ENCODE peak calls at places on chromosomes 5 and 9, in four cellular contexts. D is kidney, F is ovary, R is neural progenitor cell. K is an unnamed sample.

GRCh38 chr9:95634581-95634980 is 117.8 kb upstream of the PTCH1 start:
- DNase-seq in D (no peak), R (peak; percentile 29), F (no peak), K (no peak)

GRCh38 chr9:13128266-13128825 is 151.1 kb downstream of the MPDZ start:
- DNase-seq in F (no peak), R (no peak), D (no peak), K (no peak)

GRCh38 chr9:121285835-121286687 is 18.1 kb downstream of the GSN start:
- DNase-seq in R (peak; percentile 45), D (peak; percentile 86), F (peak; percentile 70), K (peak; percentile 80)

GRCh38 chr5:121108725-121109124 is 644.6 kb downstream of the PRR16 start:
- DNase-seq in D (no peak), F (no peak), R (peak; percentile 24), K (no peak)

GRCh38 chr5:125325488-125325887 is 579.0 kb upstream of the ZNF608 start:
- DNase-seq in D (no peak), R (no peak), F (no peak), K (no peak)

GRCh38 chr5:142597546-142598337 is 88.1 kb downstream of the FGF1 start:
- DNase-seq in D (no peak), R (peak; percentile 35), F (no peak), K (peak; percentile 85)

GRCh38 chr5:115455241-115455640 is 89.3 kb downstream of the FEM1C start:
- DNase-seq in D (no peak), R (no peak), F (no peak), K (peak; percentile 63)

GRCh38 chr9:72772641-72773040 is 180.2 kb downstream of the ALDH1A1 start:
- DNase-seq in D (no peak), F (no peak), R (no peak), K (no peak)

GRCh38 chr5:168449166-168449565 is 37.1 kb upstream of the RARS1 start:
- DNase-seq in F (no peak), D (no peak), R (no peak), K (no peak)

GRCh38 chr9:84799231-84799630 is 129.7 kb downstream of the NTRK2 start:
- DNase-seq in D (no peak), F (no peak), R (no peak), K (no peak)

GRCh38 chr5:153584131-153584530 is 93.7 kb downstream of the GRIA1 start:
- DNase-seq in R (no peak), D (no peak), F (no peak), K (no peak)

GRCh38 chr9:123960366-123960765 is 30.4 kb upstream of the DENND1A start:
- DNase-seq in D (no peak), R (no peak), F (no peak), K (no peak)

GRCh38 chr9:77384406-77384805 is 207.1 kb downstream of the VPS13A start:
- DNase-seq in F (no peak), D (no peak), R (no peak), K (peak; percentile 44)

GRCh38 chr9:137441289-137441934 is at the start of gene ENTPD8:
- DNase-seq in D (peak; percentile 87), F (no peak), R (peak; percentile 87), K (no peak)

GRCh38 chr9:38106488-38106887 is 37.5 kb upstream of the SHB start:
- DNase-seq in D (no peak), R (no peak), F (no peak), K (no peak)

GRCh38 chr9:82410306-82410705 is 421.7 kb downstream of the SPATA31D1 start:
- DNase-seq in D (no peak), R (no peak), F (no peak), K (no peak)

GRCh38 chr9:124133752-124134151 is 122.2 kb downstream of the LHX2 start:
- DNase-seq in R (peak; percentile 63), F (no peak), D (no peak), K (no peak)

GRCh38 chr5:81842795-81843377 is 92.0 kb upstream of the SSBP2 start:
- DNase-seq in R (peak; percentile 29), F (no peak), D (no peak), K (no peak)

GRCh38 chr9:34458013-34458966 is at the start of the genes DNAI1 and FAM219A:
- DNase-seq in F (peak; percentile 99), R (peak; percentile 100), D (peak; percentile 100), K (peak; percentile 98)

GRCh38 chr9:2158111-2158610 is 143.0 kb downstream of the SMARCA2 start:
- DNase-seq in F (peak; percentile 73), R (peak; percentile 39), D (peak; percentile 79), K (peak; percentile 65)

GRCh38 chr5:177096162-177097015 is 9.7 kb downstream of the FGFR4 start:
- DNase-seq in D (peak; percentile 71), F (no peak), R (no peak), K (no peak)

GRCh38 chr5:4225741-4226140 is 630.1 kb downstream of the IRX1 start:
- DNase-seq in D (no peak), F (no peak), R (no peak), K (no peak)

GRCh38 chr9:92291577-92291976 is 1.9 kb downstream of the IARS1 start:
- DNase-seq in F (no peak), R (no peak), D (no peak), K (no peak)

GRCh38 chr9:68998344-68998743 is 15.6 kb downstream of the PRKACG start:
- DNase-seq in R (no peak), F (no peak), D (no peak), K (no peak)

GRCh38 chr9:93896496-93897033 is 58.6 kb downstream of the BARX1 start:
- DNase-seq in F (no peak), R (no peak), D (peak; percentile 49), K (no peak)

GRCh38 chr9:96553070-96553469 is 66.6 kb downstream of the CDC14B start:
- DNase-seq in R (no peak), F (no peak), D (no peak), K (peak; percentile 82)

GRCh38 chr9:137077758-137078693 is 709 bp downstream of the UAP1L1 start:
- DNase-seq in R (peak; percentile 44), F (no peak), D (peak; percentile 86), K (no peak)

GRCh38 chr5:7422719-7423118 is 26.8 kb downstream of the ADCY2 start:
- DNase-seq in R (no peak), F (no peak), D (no peak), K (no peak)

GRCh38 chr9:15416880-15417279 is 5.8 kb upstream of the SNAPC3 start:
- DNase-seq in F (peak; percentile 47), R (peak; percentile 45), D (no peak), K (peak; percentile 30)

GRCh38 chr5:168301593-168302388 is 10.3 kb downstream of the WWC1 start:
- DNase-seq in F (no peak), R (no peak), D (no peak), K (no peak)

DNA sequence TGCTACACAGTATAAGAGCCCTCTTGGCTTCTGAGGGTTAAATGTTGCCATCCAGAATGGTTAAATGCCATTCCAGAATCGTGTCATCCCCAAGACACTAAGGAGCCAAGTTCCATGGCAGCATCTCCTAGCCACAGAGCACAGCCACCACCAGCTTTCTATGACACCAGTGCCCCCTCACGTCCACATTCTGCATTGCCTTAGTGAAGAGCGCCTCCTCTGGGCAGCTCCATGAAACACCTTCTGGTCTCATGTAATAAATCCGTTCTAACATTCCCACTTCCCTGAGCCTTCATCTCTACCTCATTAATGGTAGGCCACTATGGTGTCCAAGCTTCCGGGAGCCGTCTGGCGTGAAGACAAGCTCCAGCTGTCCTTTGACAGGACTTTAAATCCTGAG is 12.4 kb downstream of the CBY3 start:
- DNase-seq in D (no peak), R (peak; percentile 87), F (no peak), K (peak; percentile 44)
- TF ChIP-seq CTCF in D (peak; percentile 53), R (peak; percentile 99), F (no peak), K (peak; percentile 89)

DNA sequence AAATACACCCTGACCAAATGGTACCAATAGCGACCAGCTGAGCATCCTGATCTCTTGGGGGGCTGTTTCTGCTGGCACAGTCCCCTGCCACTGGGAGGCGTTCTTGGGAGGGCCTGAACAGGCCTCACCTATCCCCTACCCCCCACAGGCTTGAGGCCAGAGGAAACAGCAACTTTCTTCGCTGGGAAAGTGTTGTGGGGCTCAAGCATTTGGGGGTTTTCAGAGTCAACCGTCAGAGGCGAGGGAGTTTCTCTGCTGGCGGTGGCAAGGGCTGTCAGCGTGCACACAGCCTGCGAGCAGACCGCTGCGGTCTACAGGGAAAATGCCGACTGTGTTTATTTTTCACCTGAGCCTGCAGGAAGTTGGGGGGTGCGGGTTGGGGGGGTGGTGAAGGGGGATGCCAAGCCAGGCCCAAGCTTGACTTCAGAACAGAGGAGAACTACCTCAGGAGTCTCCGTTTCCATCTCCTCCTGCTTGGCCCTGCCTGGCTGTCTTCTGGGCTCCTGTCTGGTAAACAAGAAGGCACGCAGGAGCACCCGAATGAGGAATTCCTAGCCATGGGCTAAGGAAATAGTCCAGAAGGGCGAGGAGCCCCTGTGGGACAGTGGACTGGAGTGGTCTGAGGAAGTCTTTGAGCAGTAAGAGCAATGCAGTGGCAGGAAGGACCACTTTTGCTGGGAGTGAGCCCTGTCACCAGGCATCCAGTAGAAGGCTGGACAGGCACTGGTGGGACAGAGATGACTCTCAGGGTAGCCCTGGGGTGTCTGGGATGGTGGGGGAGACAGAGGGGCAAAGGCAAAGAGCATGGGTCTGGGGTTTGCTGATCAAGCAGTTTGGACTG is 18.1 kb downstream of the TCF7 start:
- DNase-seq in F (no peak), R (no peak), D (peak; percentile 59), K (no peak)
- TF ChIP-seq CTCF in F (no peak), R (no peak), D (no peak), K (peak; percentile 23)

GRCh38 chr9:100028201-100028784 is 70.5 kb downstream of the ERP44 start:
- DNase-seq in D (no peak), R (peak; percentile 79), F (peak; percentile 69), K (peak; percentile 64)
- TF ChIP-seq CTCF in D (peak; percentile 90), R (peak; percentile 89), F (peak; percentile 35), K (peak; percentile 93)

GRCh38 chr5:77518304-77518703 is 26.2 kb upstream of the WDR41 start:
- DNase-seq in D (no peak), F (no peak), R (peak; percentile 58), K (no peak)
- TF ChIP-seq CTCF in D (no peak), F (no peak), R (peak; percentile 59), K (peak; percentile 38)

GRCh38 chr5:133242221-133242835 is 190.5 kb downstream of the HSPA4 start:
- DNase-seq in D (no peak), F (no peak), R (no peak), K (no peak)

GRCh38 chr5:133243196-133243595 is 191.4 kb downstream of the HSPA4 start:
- DNase-seq in D (no peak), R (no peak), F (no peak), K (no peak)

GRCh38 chr5:133245191-133246052 is 193.6 kb downstream of the HSPA4 start:
- DNase-seq in F (no peak), R (no peak), D (no peak), K (peak; percentile 88)

GRCh38 chr5:133246053-133246370 is 194.2 kb downstream of the HSPA4 start:
- DNase-seq in F (no peak), R (no peak), D (no peak), K (no peak)

DNA sequence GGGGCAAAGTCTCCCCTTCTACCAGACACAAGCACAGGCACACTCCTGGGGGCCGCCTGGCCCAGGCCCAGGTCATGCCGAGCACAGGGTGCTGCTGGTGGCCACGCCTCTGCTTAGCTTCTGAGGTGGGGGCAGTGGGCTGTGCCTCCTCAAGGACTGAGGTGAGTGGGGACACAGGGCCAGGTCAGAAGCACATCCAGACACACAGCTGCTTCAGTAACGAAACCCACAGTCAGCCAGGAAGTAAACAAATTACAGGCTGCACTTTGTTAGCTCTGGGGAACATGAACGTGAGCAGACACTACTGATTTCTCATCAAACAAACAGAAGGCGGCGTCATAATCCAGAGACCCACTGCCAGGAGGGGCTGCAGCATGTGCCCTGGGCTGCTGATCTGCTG is 192.4 kb downstream of the HSPA4 start:
- DNase-seq in F (no peak), D (no peak), R (no peak), K (no peak)
- TF ChIP-seq CTCF in F (no peak), D (no peak), R (no peak), K (no peak)

GRCh38 chr9:111037744-111038335 is 430 bp downstream of the LPAR1 start:
- DNase-seq in D (peak; percentile 85), R (peak; percentile 92), F (peak; percentile 46), K (no peak)
- TF ChIP-seq CTCF in D (no peak), R (peak; percentile 52), F (no peak), K (peak; percentile 65)

GRCh38 chr9:32550046-32550608 is 2.0 kb upstream of the SMIM27 start:
- DNase-seq in D (no peak), R (peak; percentile 33), F (no peak), K (peak; percentile 21)
- TF ChIP-seq CTCF in D (no peak), R (peak; percentile 9), F (no peak), K (no peak)